ENCODE peak calls at places on chromosomes 11 and 22, in six cellular contexts. One of them, this sample, is unnamed.

GRCh38 chr11:85620243-85620642 is 6.9 kb downstream of the DLG2 start:
- DNase-seq in K562: no peak
- DNase-seq in A549: no peak
- DNase-seq in SK-N-SH: no peak
- DNase-seq in HepG2: no peak
- DNase-seq in stomach: no peak
- DNase-seq in this sample: no peak

GRCh38 chr11:72191961-72192381 is at the start of gene FOLR1:
- DNase-seq in stomach: no peak
- DNase-seq in SK-N-SH: no peak
- DNase-seq in K562: peak
- DNase-seq in HepG2: no peak
- DNase-seq in A549: no peak
- DNase-seq in this sample: no peak

GRCh38 chr11:10263929-10264328 is 30.1 kb downstream of the SBF2 start:
- DNase-seq in K562: no peak
- DNase-seq in HepG2: no peak
- DNase-seq in stomach: no peak
- DNase-seq in A549: no peak
- DNase-seq in SK-N-SH: no peak
- DNase-seq in this sample: no peak

GRCh38 chr11:72864692-72865655 is 50.8 kb downstream of the ATG16L2 start:
- DNase-seq in K562: no peak
- DNase-seq in HepG2: no peak
- DNase-seq in stomach: no peak
- DNase-seq in SK-N-SH: peak
- DNase-seq in A549: no peak
- DNase-seq in this sample: no peak

GRCh38 chr11:72520815-72521214 is 86.5 kb upstream of the CLPB start:
- DNase-seq in HepG2: no peak
- DNase-seq in K562: no peak
- DNase-seq in stomach: no peak
- DNase-seq in A549: no peak
- DNase-seq in SK-N-SH: no peak
- DNase-seq in this sample: no peak

GRCh38 chr11:114776956-114777355 is 98.6 kb downstream of the NXPE2 start:
- DNase-seq in HepG2: no peak
- DNase-seq in A549: no peak
- DNase-seq in stomach: no peak
- DNase-seq in SK-N-SH: no peak
- DNase-seq in K562: no peak
- DNase-seq in this sample: no peak

GRCh38 chr11:3723014-3723708 is 52.0 kb upstream of the CHRNA10 start:
- DNase-seq in HepG2: no peak
- DNase-seq in stomach: no peak
- DNase-seq in K562: no peak
- DNase-seq in SK-N-SH: no peak
- DNase-seq in A549: peak
- DNase-seq in this sample: no peak

GRCh38 chr11:81707881-81708280 is 1025.8 kb downstream of the FAM181B start:
- DNase-seq in HepG2: no peak
- DNase-seq in K562: no peak
- DNase-seq in stomach: no peak
- DNase-seq in A549: no peak
- DNase-seq in SK-N-SH: peak
- DNase-seq in this sample: no peak

GRCh38 chr11:76665921-76666351 is 4.6 kb downstream of the LRRC32 start:
- DNase-seq in A549: no peak
- DNase-seq in SK-N-SH: peak
- DNase-seq in stomach: no peak
- DNase-seq in HepG2: no peak
- DNase-seq in K562: no peak
- DNase-seq in this sample: peak

GRCh38 chr22:24772493-24773220 is 1.9 kb downstream of the PIWIL3 start:
- DNase-seq in A549: peak
- DNase-seq in K562: peak
- DNase-seq in SK-N-SH: peak
- DNase-seq in HepG2: peak
- DNase-seq in stomach: no peak
- DNase-seq in this sample: no peak

GRCh38 chr11:61972796-61973602 is 5.6 kb upstream of the FTH1 start:
- DNase-seq in K562: no peak
- DNase-seq in SK-N-SH: no peak
- DNase-seq in A549: peak
- DNase-seq in stomach: no peak
- DNase-seq in HepG2: peak
- DNase-seq in this sample: no peak
- TF ChIP-seq EP300 in K562: no peak
- TF ChIP-seq EP300 in SK-N-SH: no peak
- TF ChIP-seq EP300 in A549: peak
- TF ChIP-seq EP300 in stomach: no peak
- TF ChIP-seq EP300 in HepG2: peak
- TF ChIP-seq EP300 in this sample: peak

GRCh38 chr22:42688241-42688913 is 32.3 kb downstream of the A4GALT start:
- DNase-seq in SK-N-SH: peak
- DNase-seq in A549: peak
- DNase-seq in K562: peak
- DNase-seq in stomach: peak
- DNase-seq in HepG2: peak
- DNase-seq in this sample: peak
- TF ChIP-seq EP300 in SK-N-SH: no peak
- TF ChIP-seq EP300 in A549: no peak
- TF ChIP-seq EP300 in K562: no peak
- TF ChIP-seq EP300 in stomach: peak
- TF ChIP-seq EP300 in HepG2: peak
- TF ChIP-seq EP300 in this sample: peak

GRCh38 chr22:49561976-49562375 is 265.7 kb downstream of the BRD1 start:
- DNase-seq in HepG2: no peak
- DNase-seq in stomach: peak
- DNase-seq in A549: no peak
- DNase-seq in K562: no peak
- DNase-seq in SK-N-SH: no peak
- DNase-seq in this sample: no peak
- TF ChIP-seq EP300 in HepG2: no peak
- TF ChIP-seq EP300 in stomach: no peak
- TF ChIP-seq EP300 in A549: no peak
- TF ChIP-seq EP300 in K562: no peak
- TF ChIP-seq EP300 in SK-N-SH: no peak
- TF ChIP-seq EP300 in this sample: no peak

DNA sequence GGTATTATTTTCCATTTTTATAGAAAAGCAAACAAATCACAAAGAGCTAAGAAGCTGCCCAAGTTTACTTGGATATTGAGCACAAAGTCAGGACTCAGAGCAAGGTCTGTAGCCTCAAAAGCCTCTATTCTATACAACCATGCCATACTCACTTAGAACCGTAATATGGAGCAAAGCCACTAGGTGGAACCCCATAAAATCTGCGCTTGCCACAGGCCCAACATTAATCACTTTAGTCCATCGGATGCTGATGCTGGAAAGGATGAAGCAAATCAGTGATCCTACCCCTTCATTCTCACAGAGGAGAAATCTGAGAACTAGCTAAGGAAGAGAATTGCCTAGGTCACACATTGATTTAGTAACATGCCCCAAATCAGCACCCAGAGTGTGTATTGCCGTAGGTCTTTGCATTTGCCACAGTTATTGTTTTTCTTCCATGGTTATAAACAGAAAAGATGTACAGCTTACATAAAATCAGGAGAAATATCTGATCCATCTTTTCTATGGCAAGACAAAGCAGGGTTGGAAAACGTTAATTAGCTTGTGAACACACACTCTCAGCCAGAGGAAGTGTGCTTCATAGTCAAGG is 56.7 kb upstream of the RAB38 start:
- DNase-seq in SK-N-SH: peak
- DNase-seq in A549: peak
- DNase-seq in stomach: no peak
- DNase-seq in HepG2: peak
- DNase-seq in K562: no peak
- DNase-seq in this sample: no peak
- TF ChIP-seq EP300 in SK-N-SH: no peak
- TF ChIP-seq EP300 in A549: no peak
- TF ChIP-seq EP300 in stomach: no peak
- TF ChIP-seq EP300 in HepG2: no peak
- TF ChIP-seq EP300 in K562: no peak
- TF ChIP-seq EP300 in this sample: no peak